ENCODE peak calls at places on chromosome 18, in six cellular contexts. M is K562, G is HepG2, H is A549, E is endothelial cell of umbilical vein, Y is GM12878. K is an unnamed sample.

GRCh38 chr18:32661486-32662299 is 111.1 kb downstream of the KLHL14 start:
- DNase-seq in H (no peak), M (no peak), G (no peak), Y (no peak), E (no peak), K (no peak)

GRCh38 chr18:61891271-61891670 is 1.5 kb downstream of the RNF152 start:
- DNase-seq in H (no peak), M (no peak), E (no peak), Y (no peak), G (no peak), K (no peak)

GRCh38 chr18:36229188-36229587 is 41.9 kb downstream of the MOCOS start:
- DNase-seq in M (no peak), H (no peak), Y (no peak), G (no peak), E (no peak), K (no peak)

GRCh38 chr18:58615150-58616132 is 13.4 kb downstream of the ALPK2 start:
- DNase-seq in G (no peak), E (no peak), M (no peak), H (no peak), Y (peak), K (no peak)

GRCh38 chr18:34697891-34698290 is 12.2 kb upstream of the DTNA start:
- DNase-seq in H (no peak), Y (no peak), G (no peak), E (no peak), M (no peak), K (no peak)

GRCh38 chr18:58335223-58335622 is 291.2 kb downstream of the NEDD4L start:
- DNase-seq in G (no peak), H (no peak), E (no peak), Y (no peak), M (no peak), K (no peak)

GRCh38 chr18:27922780-27923179 is 254.2 kb downstream of the CDH2 start:
- DNase-seq in Y (no peak), G (no peak), M (no peak), H (no peak), E (no peak), K (no peak)

GRCh38 chr18:59837586-59837985 is 62.2 kb upstream of the PMAIP1 start:
- DNase-seq in H (peak), E (peak), G (peak), M (peak), Y (peak), K (peak)

GRCh38 chr18:21934766-21935015 is 194.1 kb downstream of the MIB1 start:
- DNase-seq in M (no peak), E (no peak), G (no peak), Y (no peak), H (no peak), K (no peak)

GRCh38 chr18:79955302-79956075 is 4.0 kb upstream of the SLC66A2 start:
- DNase-seq in H (no peak), E (no peak), G (no peak), M (no peak), Y (no peak), K (peak)

GRCh38 chr18:46013484-46014189 is 46.5 kb upstream of the EPG5 start:
- DNase-seq in H (no peak), Y (no peak), M (no peak), E (peak), G (no peak), K (no peak)

GRCh38 chr18:67805261-67805660 is 288.7 kb upstream of the DSEL start:
- DNase-seq in M (no peak), H (no peak), Y (no peak), G (no peak), E (no peak), K (peak)

GRCh38 chr18:56267334-56267733 is 371.1 kb downstream of the TXNL1 start:
- DNase-seq in M (no peak), G (no peak), H (no peak), E (no peak), Y (no peak), K (no peak)

GRCh38 chr18:74457043-74457742 is at the start of gene DIPK1C:
- DNase-seq in Y (no peak), M (no peak), H (no peak), G (no peak), E (no peak), K (no peak)

GRCh38 chr18:43671431-43671830 is 394.1 kb upstream of the SYT4 start:
- DNase-seq in M (no peak), H (no peak), G (no peak), E (no peak), Y (no peak), K (no peak)

GRCh38 chr18:62939433-62939832 is 224.1 kb downstream of the PHLPP1 start:
- DNase-seq in H (no peak), E (peak), G (no peak), M (no peak), Y (no peak), K (peak)

GRCh38 chr18:58753976-58754375 is 82.7 kb downstream of the MALT1 start:
- DNase-seq in H (no peak), E (no peak), G (no peak), Y (no peak), M (no peak), K (no peak)

GRCh38 chr18:41604964-41605363 is 350.1 kb upstream of the PIK3C3 start:
- DNase-seq in G (no peak), Y (no peak), E (no peak), M (no peak), H (no peak), K (no peak)

GRCh38 chr18:3297025-3297984 is 35.4 kb downstream of the MYL12B start:
- DNase-seq in Y (peak), G (peak), H (peak), E (peak), M (peak), K (peak)

GRCh38 chr18:39620551-39621168 is 2055.1 kb upstream of the CELF4 start:
- DNase-seq in G (peak), M (no peak), H (no peak), Y (no peak), E (no peak), K (no peak)

GRCh38 chr18:63553117-63553516 is 10.9 kb downstream of the SERPINB12 start:
- DNase-seq in M (no peak), E (no peak), G (no peak), Y (no peak), H (no peak), K (peak)

GRCh38 chr18:54947115-54947514 is 12.1 kb downstream of the CCDC68 start:
- DNase-seq in H (no peak), M (no peak), Y (no peak), E (peak), G (no peak), K (no peak)

GRCh38 chr18:36590621-36591580 is 237.9 kb downstream of the TPGS2 start:
- DNase-seq in H (no peak), M (no peak), E (no peak), G (no peak), Y (no peak), K (no peak)

GRCh38 chr18:55442561-55442960 is 145.4 kb downstream of the TCF4 start:
- DNase-seq in E (no peak), H (no peak), G (no peak), M (no peak), Y (no peak), K (no peak)

GRCh38 chr18:60020107-60020925 is 120.5 kb downstream of the PMAIP1 start:
- DNase-seq in G (no peak), Y (no peak), M (no peak), E (no peak), H (no peak), K (no peak)

GRCh38 chr18:58567453-58568196 is 61.3 kb downstream of the ALPK2 start:
- DNase-seq in Y (no peak), H (peak), M (no peak), E (no peak), G (peak), K (no peak)

GRCh38 chr18:48902856-48903601 is 47.7 kb downstream of the SMAD7 start:
- DNase-seq in G (peak), Y (no peak), M (peak), E (peak), H (no peak), K (no peak)

GRCh38 chr18:12890964-12891363 is 6.9 kb upstream of the PTPN2 start:
- DNase-seq in G (no peak), M (no peak), Y (no peak), H (no peak), E (no peak), K (no peak)

GRCh38 chr18:32048507-32049091 is 30.0 kb downstream of the RNF125 start:
- DNase-seq in M (no peak), E (no peak), G (peak), Y (peak), H (no peak), K (peak)

GRCh38 chr18:22432672-22433137 is 15.0 kb upstream of the CTAGE1 start:
- DNase-seq in H (peak), M (peak), G (no peak), E (peak), Y (no peak), K (peak)

GRCh38 chr18:40882468-40882867 is 1072.6 kb upstream of the PIK3C3 start:
- DNase-seq in H (no peak), G (no peak), Y (no peak), M (no peak), E (no peak), K (no peak)

GRCh38 chr18:35172009-35172408 is 68.8 kb upstream of the ZNF397 start:
- DNase-seq in M (no peak), H (no peak), G (peak), Y (no peak), E (no peak), K (peak)

GRCh38 chr18:77141401-77142118 is 9.0 kb upstream of the MBP start:
- DNase-seq in Y (no peak), H (no peak), G (no peak), M (no peak), E (no peak), K (no peak)

GRCh38 chr18:63730788-63731187 is 28.0 kb downstream of the SERPINB11 start:
- DNase-seq in M (no peak), H (no peak), Y (no peak), E (no peak), G (no peak), K (no peak)

GRCh38 chr18:39453882-39454281 is 1888.3 kb upstream of the CELF4 start:
- DNase-seq in E (peak), M (no peak), G (peak), H (no peak), Y (no peak), K (no peak)

DNA sequence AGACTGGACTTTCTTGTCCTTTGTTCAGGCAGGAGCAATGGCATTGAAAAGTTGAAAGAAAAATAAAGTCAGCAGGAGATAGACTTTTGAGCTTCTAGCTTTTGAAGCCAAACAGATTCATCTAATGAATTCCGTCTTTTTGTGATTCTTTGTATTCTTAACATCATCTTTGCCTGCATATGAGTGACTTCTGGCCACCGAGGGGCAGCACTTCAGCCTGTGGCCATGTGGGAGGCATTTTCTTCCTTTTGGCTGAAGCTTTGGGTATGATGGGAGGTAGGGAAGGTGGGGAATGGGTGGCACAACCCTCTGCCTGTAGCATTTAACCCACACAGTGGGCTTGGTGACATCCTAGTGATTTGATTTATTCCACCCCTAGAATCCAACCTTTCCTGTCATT is 220.6 kb downstream of the SETBP1 start:
- DNase-seq in H (no peak), Y (no peak), G (no peak), E (no peak), M (no peak), K (no peak)
- TF ChIP-seq CTCF in H (no peak), Y (no peak), G (no peak), E (no peak), M (no peak), K (no peak)

GRCh38 chr18:10462597-10462996 is 8.2 kb downstream of the APCDD1 start:
- DNase-seq in E (no peak), M (no peak), G (no peak), H (no peak), Y (no peak), K (no peak)

GRCh38 chr18:10461989-10462388 is 7.6 kb downstream of the APCDD1 start:
- DNase-seq in E (no peak), M (no peak), Y (no peak), H (no peak), G (no peak), K (no peak)

GRCh38 chr18:10463096-10463495 is 8.7 kb downstream of the APCDD1 start:
- DNase-seq in G (no peak), E (no peak), H (no peak), Y (no peak), M (no peak), K (no peak)

GRCh38 chr18:10465157-10465990 is 10.9 kb downstream of the APCDD1 start:
- DNase-seq in M (no peak), H (no peak), G (no peak), Y (no peak), E (no peak), K (no peak)

GRCh38 chr18:10463741-10464140 is 9.3 kb downstream of the APCDD1 start:
- DNase-seq in H (no peak), M (no peak), Y (no peak), G (no peak), E (no peak), K (no peak)
- TF ChIP-seq MYC in H (no peak), M (no peak), Y (no peak), G (no peak), E (no peak), K (no peak)

DNA sequence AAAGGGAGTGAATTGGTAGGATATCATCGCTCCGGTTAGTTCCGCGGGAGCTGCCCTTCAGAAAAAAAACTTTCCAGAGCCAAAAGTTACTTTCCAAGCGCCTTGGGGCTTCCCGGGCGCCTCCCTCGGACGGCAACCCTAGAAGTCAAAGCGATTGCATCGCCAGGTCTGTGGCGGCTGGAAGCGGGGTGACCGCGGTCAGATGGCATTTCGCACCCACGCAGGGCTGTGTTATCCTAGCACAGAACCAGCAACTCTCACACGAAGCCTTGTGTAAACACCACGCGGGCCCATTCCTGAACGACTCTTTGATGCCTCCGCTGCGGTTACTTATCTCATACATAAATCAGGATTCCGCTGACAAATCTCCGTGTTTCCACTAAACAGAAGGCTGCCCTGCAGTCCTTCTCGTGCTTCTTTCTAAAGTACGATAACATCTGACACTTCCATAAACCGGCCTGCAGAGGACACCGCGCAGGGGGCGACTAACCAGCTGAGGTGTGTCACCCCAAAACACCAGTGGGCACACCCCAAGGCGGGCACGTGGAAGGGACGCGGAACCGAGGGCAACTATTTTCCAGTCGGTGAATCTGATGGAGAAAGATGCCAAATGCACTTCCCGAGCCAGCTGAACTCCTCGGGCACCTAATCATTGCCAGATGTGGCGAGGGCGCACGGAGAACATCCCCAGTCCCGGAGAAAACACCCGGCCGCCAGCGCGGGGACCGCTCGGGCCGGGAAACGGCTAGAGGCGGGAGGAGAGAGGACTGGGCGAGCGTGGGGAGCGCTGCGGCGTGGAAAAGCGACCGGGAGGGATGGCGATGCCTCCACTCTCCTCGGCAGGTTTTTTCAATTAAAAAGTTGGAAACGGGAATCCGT is 911 bp downstream of the COLEC12 start:
- DNase-seq in E (peak), G (peak), M (no peak), H (no peak), Y (no peak), K (peak)
- H3K4me3 ChIP-seq in E (peak), G (peak), M (no peak), H (peak), Y (no peak), K (no peak)

DNA sequence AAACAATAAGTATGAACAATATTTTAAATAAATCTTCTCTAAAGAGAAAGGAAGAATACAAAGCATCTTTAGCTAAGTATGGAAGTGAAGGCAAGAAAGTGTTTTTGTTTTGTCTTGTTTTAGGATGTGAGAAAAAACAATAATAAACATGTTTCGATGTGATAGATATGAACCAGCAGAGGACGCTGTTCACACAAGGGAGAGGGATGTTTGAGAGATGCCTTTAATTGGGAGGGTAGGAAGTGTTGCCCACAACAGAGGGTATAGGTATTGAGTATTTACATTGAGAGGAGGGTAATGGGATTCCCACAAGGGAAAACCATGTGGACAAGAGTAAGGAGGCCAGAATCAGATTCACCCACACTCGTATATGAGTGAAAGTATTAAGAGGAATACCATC is 55.1 kb downstream of the CDH19 start:
- DNase-seq in G (no peak), M (no peak), E (no peak), Y (no peak), H (no peak), K (no peak)
- TF ChIP-seq CTCF in G (peak), M (no peak), E (peak), Y (peak), H (no peak), K (no peak)

DNA sequence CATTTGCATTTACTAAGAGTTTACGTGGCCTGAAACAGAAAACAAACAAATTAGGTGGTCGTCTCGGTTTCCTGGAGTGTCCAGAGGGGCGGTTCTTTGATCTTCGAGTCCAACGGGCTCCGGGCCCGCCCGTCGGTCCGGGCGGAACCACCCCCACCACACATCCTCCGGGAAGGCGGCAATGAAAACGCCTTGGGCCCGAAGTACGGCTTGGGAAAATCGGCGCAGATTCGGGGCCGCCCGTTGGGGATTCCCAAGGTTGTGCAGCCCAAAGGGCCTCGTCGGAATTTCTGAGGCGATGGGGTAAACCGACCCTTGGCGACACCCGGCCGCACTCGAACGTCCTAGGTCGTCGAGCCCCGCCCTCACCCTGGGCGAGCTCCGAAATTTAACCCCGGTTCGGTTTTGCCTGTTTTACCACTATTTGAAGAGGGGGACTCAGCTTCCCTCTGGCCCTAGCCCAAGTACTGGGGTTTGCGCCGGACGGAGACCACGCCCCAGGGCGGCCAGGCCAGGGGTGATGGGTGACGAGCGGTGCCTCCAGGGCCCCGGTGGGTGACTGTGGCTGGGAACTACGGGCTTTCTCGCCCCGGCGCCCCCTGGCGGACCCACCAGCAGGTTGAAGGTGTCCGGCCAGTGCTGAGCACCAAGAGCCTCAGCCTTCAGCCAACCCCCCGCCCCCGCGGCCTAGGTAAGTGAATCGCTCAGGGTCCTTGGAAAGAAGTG is 1.9 kb upstream of the CFAP53 start:
- DNase-seq in H (peak), Y (peak), E (peak), G (no peak), M (no peak), K (no peak)
- TF ChIP-seq MYC in H (no peak), Y (no peak), E (no peak), G (no peak), M (no peak), K (no peak)

GRCh38 chr18:70037453-70038061 is 89.9 kb upstream of the CD226 start:
- DNase-seq in H (no peak), Y (no peak), G (no peak), M (no peak), E (no peak), K (no peak)

GRCh38 chr18:70041459-70042020 is 93.9 kb upstream of the CD226 start:
- DNase-seq in M (no peak), Y (no peak), H (no peak), G (no peak), E (no peak), K (no peak)

GRCh38 chr18:70036771-70037452 is 89.2 kb upstream of the CD226 start:
- DNase-seq in Y (peak), M (peak), G (no peak), E (no peak), H (no peak), K (no peak)

GRCh38 chr18:70039186-70039585 is 91.5 kb upstream of the CD226 start:
- DNase-seq in E (no peak), G (no peak), H (no peak), M (no peak), Y (no peak), K (no peak)

GRCh38 chr18:70036168-70036567 is 88.5 kb upstream of the CD226 start:
- DNase-seq in Y (no peak), E (no peak), H (no peak), G (no peak), M (no peak), K (no peak)
- H3K4me3 ChIP-seq in Y (no peak), E (no peak), H (no peak), G (no peak), M (no peak), K (no peak)

K was measured in NB4.